ENCODE peak calls at places on chromosomes 1 and 21, in four cellular contexts. V is GM23248, O is ovary, L is RCC 7860. Z is an unnamed sample.

GRCh38 chr21:39088831-39089380 is 94.3 kb downstream of the PSMG1 start:
- DNase-seq in V (peak), O (no peak), L (peak), Z (peak)

GRCh38 chr1:60922304-60922703 is 160.1 kb upstream of the NFIA start:
- DNase-seq in V (no peak), O (no peak), L (no peak), Z (no peak)

GRCh38 chr1:235259133-235259778 is 68.7 kb downstream of the ARID4B start:
- DNase-seq in V (no peak), O (no peak), L (no peak), Z (no peak)

GRCh38 chr1:81446006-81446669 is 354.6 kb upstream of the ADGRL2 start:
- DNase-seq in V (no peak), O (no peak), L (no peak), Z (no peak)

GRCh38 chr1:54230507-54231339 is 30.8 kb downstream of the MRPL37 start:
- DNase-seq in V (peak), O (no peak), L (peak), Z (no peak)

GRCh38 chr1:13523780-13524477 is 10.1 kb upstream of the LRRC38 start:
- DNase-seq in V (no peak), O (no peak), L (no peak), Z (no peak)

GRCh38 chr1:32199717-32200072 is 700 bp upstream of the CCDC28B start:
- DNase-seq in V (peak), O (peak), L (no peak), Z (no peak)

GRCh38 chr21:39650306-39650705 is 37.6 kb downstream of the B3GALT5 start:
- DNase-seq in V (no peak), O (no peak), L (no peak), Z (no peak)

GRCh38 chr1:21069549-21069948 is 107.1 kb downstream of the EIF4G3 start:
- DNase-seq in V (peak), O (no peak), L (no peak), Z (peak)

GRCh38 chr1:94738371-94738770 is 81.8 kb upstream of the SLC44A3 start:
- DNase-seq in V (no peak), O (no peak), L (no peak), Z (no peak)

GRCh38 chr1:161885013-161885412 is 118.9 kb downstream of the ATF6 start:
- DNase-seq in V (peak), O (no peak), L (peak), Z (peak)

GRCh38 chr1:924619-925323 is 1.0 kb downstream of the SAMD11 start:
- DNase-seq in V (peak), O (peak), L (peak), Z (no peak)

GRCh38 chr1:65065535-65066378 is 82.2 kb upstream of the AK4 start:
- DNase-seq in V (peak), O (peak), L (no peak), Z (no peak)

GRCh38 chr21:29174607-29175013 is 44.2 kb downstream of the MAP3K7CL start:
- DNase-seq in V (peak), O (no peak), L (no peak), Z (peak)

GRCh38 chr1:223031690-223032601 is 111.1 kb downstream of the TLR5 start:
- DNase-seq in V (peak), O (no peak), L (no peak), Z (no peak)

GRCh38 chr21:17848228-17848627 is 29.1 kb upstream of the C21orf91 start:
- DNase-seq in V (peak), O (no peak), L (peak), Z (peak)

GRCh38 chr1:198359024-198359653 is 181.3 kb downstream of the ATP6V1G3 start:
- DNase-seq in V (peak), O (no peak), L (no peak), Z (peak)

GRCh38 chr21:28215214-28215954 is 777.3 kb downstream of the LTN1 start:
- DNase-seq in V (peak), O (no peak), L (no peak), Z (peak)

GRCh38 chr1:3661631-3662030 is 9.3 kb downstream of the TP73 start:
- DNase-seq in V (no peak), O (no peak), L (no peak), Z (no peak)

GRCh38 chr1:210800756-210801155 is 333.2 kb downstream of the KCNH1 start:
- DNase-seq in V (no peak), O (no peak), L (no peak), Z (peak)

GRCh38 chr21:26513212-26513611 is 59.9 kb downstream of the CYYR1 start:
- DNase-seq in V (peak), O (no peak), L (peak), Z (peak)

GRCh38 chr1:225119307-225119706 is 189.8 kb downstream of the DNAH14 start:
- DNase-seq in V (peak), O (no peak), L (no peak), Z (no peak)

GRCh38 chr1:23638786-23639241 is 52.8 kb upstream of the RPL11 start:
- DNase-seq in V (peak), O (no peak), L (no peak), Z (no peak)